ENCODE peak calls at places on chromosomes 11 and 22, in four cellular contexts. F is mesendoderm, Z is neuronal stem cell, B is mesenchymal stem cell. G is an unnamed sample.

GRCh38 chr11:69033431-69033830 is 15.3 kb upstream of the TPCN2 start:
- DNase-seq in F (no peak), Z (no peak), B (no peak), G (no peak)

GRCh38 chr11:21774212-21774611 is 418.7 kb upstream of the ANO5 start:
- DNase-seq in F (no peak), Z (no peak), B (no peak), G (no peak)

GRCh38 chr11:18865951-18866350 is 73.3 kb downstream of the MRGPRX1 start:
- DNase-seq in F (peak; percentile 78), Z (peak; percentile 14), B (no peak), G (peak; percentile 4)

GRCh38 chr11:67352546-67353316 is 615 bp downstream of the POLD4 start:
- DNase-seq in F (no peak), Z (no peak), B (no peak), G (peak; percentile 23)

GRCh38 chr11:110356769-110357671 is 60.6 kb upstream of the RDX start:
- DNase-seq in F (peak; percentile 69), Z (no peak), B (peak; percentile 57), G (peak; percentile 92)

GRCh38 chr11:65606876-65607613 is 7.0 kb downstream of the MAP3K11 start:
- DNase-seq in F (peak; percentile 100), Z (peak; percentile 97), B (peak; percentile 97), G (peak; percentile 95)

GRCh38 chr11:17551347-17552040 is 4.4 kb downstream of the OTOG start:
- DNase-seq in F (no peak), Z (no peak), B (no peak), G (no peak)

GRCh38 chr11:69010361-69010891 is 2.6 kb downstream of the MRGPRF start:
- DNase-seq in F (no peak), Z (no peak), B (peak; percentile 19), G (peak; percentile 31)

GRCh38 chr11:2914475-2915195 is 14.6 kb downstream of the PHLDA2 start:
- DNase-seq in F (no peak), Z (no peak), B (no peak), G (no peak)

GRCh38 chr11:8765294-8765693 is 82.7 kb downstream of the RPL27A start:
- DNase-seq in F (peak; percentile 88), Z (no peak), B (peak; percentile 72), G (no peak)

GRCh38 chr11:131572423-131572822 is 202.0 kb downstream of the NTM start:
- DNase-seq in F (no peak), Z (no peak), B (no peak), G (no peak)

GRCh38 chr11:127056338-127056971 is 55.9 kb upstream of the KIRREL3 start:
- DNase-seq in F (peak; percentile 10), Z (no peak), B (no peak), G (no peak)

GRCh38 chr11:128323381-128323780 is 264.0 kb downstream of the ETS1 start:
- DNase-seq in F (peak; percentile 47), Z (no peak), B (peak; percentile 49), G (no peak)

GRCh38 chr11:133285359-133285758 is 246.9 kb downstream of the OPCML start:
- DNase-seq in F (no peak), Z (no peak), B (no peak), G (no peak)

GRCh38 chr22:50314081-50314454 is 6.6 kb upstream of the PLXNB2 start:
- DNase-seq in F (no peak), Z (no peak), B (no peak), G (no peak)

GRCh38 chr22:50313021-50313420 is 5.6 kb upstream of the PLXNB2 start:
- DNase-seq in F (no peak), Z (no peak), B (no peak), G (no peak)

GRCh38 chr22:50314455-50315288 is 7.2 kb upstream of the PLXNB2 start:
- DNase-seq in F (no peak), Z (no peak), B (no peak), G (no peak)

GRCh38 chr22:50312371-50312770 is 4.9 kb upstream of the PLXNB2 start:
- DNase-seq in F (no peak), Z (no peak), B (no peak), G (no peak)

GRCh38 chr22:50313600-50313999 is 6.2 kb upstream of the PLXNB2 start:
- DNase-seq in F (no peak), Z (no peak), B (no peak), G (no peak)
- H3K27ac ChIP-seq in F (no peak overlapping the region), Z (no peak overlapping the region), B (no peak overlapping the region), G (no peak overlapping the region)

GRCh38 chr11:83193315-83194283 is at the start of gene ANKRD42:
- DNase-seq in F (peak; percentile 99), Z (peak; percentile 88), B (peak; percentile 99), G (peak; percentile 99)
- H2BK120ac ChIP-seq in F (no peak within 1 kb of the TSS), Z (no peak within 1 kb of the TSS), B (peak within 1 kb of the TSS; percentile 67), G (no peak within 1 kb of the TSS)

GRCh38 chr11:118291453-118291852 is 13.1 kb upstream of the CD3E start:
- DNase-seq in F (no peak), Z (no peak), B (no peak), G (peak; percentile 26)
- H3K27ac ChIP-seq in F (no peak overlapping the region), Z (no peak overlapping the region), B (no peak overlapping the region), G (no peak overlapping the region)

DNA sequence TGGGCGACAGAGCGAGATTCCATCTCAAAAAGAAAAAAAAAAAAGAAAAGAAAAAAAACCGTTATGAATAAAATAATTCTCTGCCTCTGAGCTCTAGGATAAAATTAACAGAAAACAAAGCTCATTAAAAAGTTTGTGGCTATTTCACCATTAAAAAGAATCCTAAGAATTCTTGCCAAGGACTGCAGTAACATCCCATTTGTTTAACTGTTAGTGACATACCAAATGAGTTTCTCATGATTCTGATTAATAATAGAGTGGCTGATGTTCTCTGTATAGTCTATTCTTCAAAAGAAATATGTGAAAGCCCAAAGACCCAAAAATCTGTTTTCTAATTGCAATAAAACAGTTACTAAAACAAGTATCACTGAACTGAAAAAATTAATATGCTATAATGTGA is 19.7 kb downstream of the CLNS1A start:
- DNase-seq in F (no peak), Z (no peak), B (peak; percentile 22), G (no peak)
- H2BK120ac ChIP-seq in F (no peak overlapping the region), Z (no peak overlapping the region), B (no peak overlapping the region), G (no peak overlapping the region)

GRCh38 chr11:88421530-88421929 is 84.0 kb upstream of the CTSC start:
- DNase-seq in F (peak; percentile 60), Z (no peak), B (peak; percentile 46), G (peak; percentile 73)
- H3K27ac ChIP-seq in F (no peak overlapping the region), Z (no peak overlapping the region), B (no peak overlapping the region), G (peak overlapping the region; percentile 79)

DNA sequence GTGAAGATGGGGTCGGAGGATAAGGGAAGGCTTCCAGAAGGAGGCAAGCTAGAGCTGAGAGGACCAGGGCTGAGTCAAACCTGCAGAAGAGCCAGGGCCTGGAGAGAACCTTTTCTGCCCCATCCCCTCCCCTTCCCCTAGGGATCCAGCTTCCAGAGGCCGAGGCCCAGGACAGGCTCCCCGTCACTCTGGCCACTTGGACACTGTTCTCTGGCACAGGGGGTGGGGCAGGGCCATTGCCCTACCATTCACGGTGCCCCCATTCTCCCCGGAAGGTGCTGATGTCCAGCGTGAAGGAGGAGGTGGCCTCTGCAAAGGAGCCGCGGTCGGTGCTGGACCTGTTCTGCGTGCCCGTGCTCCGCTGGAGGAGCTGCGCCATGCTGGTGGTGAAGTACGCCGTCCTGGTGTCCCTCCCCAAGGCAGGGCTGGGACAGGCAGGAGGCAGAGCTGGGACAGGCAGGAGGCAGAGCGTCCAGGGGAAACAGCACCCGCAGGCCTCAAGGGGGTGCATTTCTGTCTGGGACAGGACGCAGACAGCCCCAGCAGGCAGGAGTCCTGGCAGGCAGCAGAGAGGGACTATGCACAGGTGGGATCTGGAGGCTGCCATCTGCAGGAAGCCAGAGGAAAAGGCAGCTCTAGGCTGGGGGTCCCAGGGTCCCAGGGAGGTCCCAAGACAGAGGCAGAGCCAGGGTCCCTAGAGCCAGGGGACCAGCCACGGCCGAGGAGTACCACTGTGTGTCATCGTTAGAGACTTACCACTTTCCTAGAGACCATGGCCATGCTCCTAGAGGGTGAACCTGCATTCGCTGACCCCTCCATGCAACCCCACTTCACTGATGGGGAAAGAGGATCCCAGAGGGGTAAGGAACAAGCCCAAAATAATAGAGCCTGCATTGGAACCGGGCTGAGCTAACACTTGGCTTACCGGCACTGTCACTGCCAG is 25.8 kb upstream of the SLC22A12 start:
- DNase-seq in F (peak; percentile 83), Z (no peak), B (no peak), G (no peak)
- H2BK120ac ChIP-seq in F (no peak overlapping the region), Z (no peak overlapping the region), B (no peak overlapping the region), G (no peak overlapping the region)

GRCh38 chr22:40221055-40221414 is 43.3 kb downstream of the TNRC6B start:
- DNase-seq in F (no peak), Z (no peak), B (no peak), G (peak; percentile 78)
- H3K27ac ChIP-seq in F (no peak overlapping the region), Z (no peak overlapping the region), B (no peak overlapping the region), G (no peak overlapping the region)

G was measured in trophoblast cell.